ENCODE peak calls at places on chromosome 6, in nine cellular contexts. One of them, this sample, is unnamed.

GRCh38 chr6:116561377-116562018 is 7.9 kb downstream of the CALHM4 start:
- DNase-seq in ascending aorta: peak
- DNase-seq in HCT116: peak
- DNase-seq in aorta: peak
- DNase-seq in PC-3: peak
- DNase-seq in CD4-positive, alpha-beta memory T cell: peak
- DNase-seq in lung: peak
- DNase-seq in ovary: peak
- DNase-seq in suprapubic skin: peak
- DNase-seq in this sample: peak

GRCh38 chr6:81793811-81794210 is 41.3 kb upstream of the TENT5A start:
- DNase-seq in ascending aorta: no peak
- DNase-seq in HCT116: no peak
- DNase-seq in aorta: no peak
- DNase-seq in PC-3: no peak
- DNase-seq in CD4-positive, alpha-beta memory T cell: no peak
- DNase-seq in lung: no peak
- DNase-seq in ovary: no peak
- DNase-seq in suprapubic skin: no peak
- DNase-seq in this sample: no peak

GRCh38 chr6:54624779-54625178 is 221.8 kb upstream of the FAM83B start:
- DNase-seq in ascending aorta: no peak
- DNase-seq in HCT116: no peak
- DNase-seq in aorta: no peak
- DNase-seq in PC-3: no peak
- DNase-seq in CD4-positive, alpha-beta memory T cell: no peak
- DNase-seq in lung: no peak
- DNase-seq in ovary: no peak
- DNase-seq in suprapubic skin: no peak
- DNase-seq in this sample: no peak

GRCh38 chr6:160327981-160328380 is 20.2 kb upstream of the SLC22A3 start:
- DNase-seq in ascending aorta: no peak
- DNase-seq in HCT116: no peak
- DNase-seq in aorta: no peak
- DNase-seq in PC-3: no peak
- DNase-seq in CD4-positive, alpha-beta memory T cell: no peak
- DNase-seq in lung: no peak
- DNase-seq in ovary: no peak
- DNase-seq in suprapubic skin: no peak
- DNase-seq in this sample: no peak

GRCh38 chr6:39816744-39817143 is 24.6 kb downstream of the DAAM2 start:
- DNase-seq in ascending aorta: no peak
- DNase-seq in HCT116: no peak
- DNase-seq in aorta: no peak
- DNase-seq in PC-3: no peak
- DNase-seq in CD4-positive, alpha-beta memory T cell: no peak
- DNase-seq in lung: no peak
- DNase-seq in ovary: no peak
- DNase-seq in suprapubic skin: no peak
- DNase-seq in this sample: peak

GRCh38 chr6:131651782-131652181 is 14.7 kb downstream of the ENPP3 start:
- DNase-seq in ascending aorta: no peak
- DNase-seq in HCT116: no peak
- DNase-seq in aorta: no peak
- DNase-seq in PC-3: peak
- DNase-seq in CD4-positive, alpha-beta memory T cell: no peak
- DNase-seq in lung: no peak
- DNase-seq in ovary: no peak
- DNase-seq in suprapubic skin: no peak
- DNase-seq in this sample: no peak

GRCh38 chr6:15906393-15906976 is 222.4 kb upstream of the MYLIP start:
- DNase-seq in ascending aorta: no peak
- DNase-seq in HCT116: no peak
- DNase-seq in aorta: no peak
- DNase-seq in PC-3: no peak
- DNase-seq in CD4-positive, alpha-beta memory T cell: no peak
- DNase-seq in lung: no peak
- DNase-seq in ovary: no peak
- DNase-seq in suprapubic skin: no peak
- DNase-seq in this sample: no peak

GRCh38 chr6:41464481-41464880 is 81.7 kb upstream of the FOXP4 start:
- DNase-seq in ascending aorta: no peak
- DNase-seq in HCT116: no peak
- DNase-seq in aorta: no peak
- DNase-seq in PC-3: peak
- DNase-seq in CD4-positive, alpha-beta memory T cell: no peak
- DNase-seq in lung: no peak
- DNase-seq in ovary: no peak
- DNase-seq in suprapubic skin: no peak
- DNase-seq in this sample: no peak

GRCh38 chr6:150664091-150664490 is 64.4 kb downstream of the PLEKHG1 start:
- DNase-seq in ascending aorta: no peak
- DNase-seq in HCT116: no peak
- DNase-seq in aorta: no peak
- DNase-seq in PC-3: no peak
- DNase-seq in CD4-positive, alpha-beta memory T cell: no peak
- DNase-seq in lung: no peak
- DNase-seq in ovary: no peak
- DNase-seq in suprapubic skin: no peak
- DNase-seq in this sample: no peak

GRCh38 chr6:150666071-150666470 is 66.4 kb downstream of the PLEKHG1 start:
- DNase-seq in ascending aorta: no peak
- DNase-seq in HCT116: no peak
- DNase-seq in aorta: peak
- DNase-seq in PC-3: no peak
- DNase-seq in CD4-positive, alpha-beta memory T cell: no peak
- DNase-seq in lung: no peak
- DNase-seq in ovary: no peak
- DNase-seq in suprapubic skin: no peak
- DNase-seq in this sample: no peak

GRCh38 chr6:150668882-150669476 is 69.3 kb downstream of the PLEKHG1 start:
- DNase-seq in ascending aorta: no peak
- DNase-seq in HCT116: no peak
- DNase-seq in aorta: no peak
- DNase-seq in PC-3: no peak
- DNase-seq in CD4-positive, alpha-beta memory T cell: no peak
- DNase-seq in lung: no peak
- DNase-seq in ovary: no peak
- DNase-seq in suprapubic skin: no peak
- DNase-seq in this sample: no peak

GRCh38 chr6:150670311-150670710 is 70.6 kb downstream of the PLEKHG1 start:
- DNase-seq in ascending aorta: no peak
- DNase-seq in HCT116: no peak
- DNase-seq in aorta: no peak
- DNase-seq in PC-3: no peak
- DNase-seq in CD4-positive, alpha-beta memory T cell: no peak
- DNase-seq in lung: no peak
- DNase-seq in ovary: no peak
- DNase-seq in suprapubic skin: no peak
- DNase-seq in this sample: no peak

DNA sequence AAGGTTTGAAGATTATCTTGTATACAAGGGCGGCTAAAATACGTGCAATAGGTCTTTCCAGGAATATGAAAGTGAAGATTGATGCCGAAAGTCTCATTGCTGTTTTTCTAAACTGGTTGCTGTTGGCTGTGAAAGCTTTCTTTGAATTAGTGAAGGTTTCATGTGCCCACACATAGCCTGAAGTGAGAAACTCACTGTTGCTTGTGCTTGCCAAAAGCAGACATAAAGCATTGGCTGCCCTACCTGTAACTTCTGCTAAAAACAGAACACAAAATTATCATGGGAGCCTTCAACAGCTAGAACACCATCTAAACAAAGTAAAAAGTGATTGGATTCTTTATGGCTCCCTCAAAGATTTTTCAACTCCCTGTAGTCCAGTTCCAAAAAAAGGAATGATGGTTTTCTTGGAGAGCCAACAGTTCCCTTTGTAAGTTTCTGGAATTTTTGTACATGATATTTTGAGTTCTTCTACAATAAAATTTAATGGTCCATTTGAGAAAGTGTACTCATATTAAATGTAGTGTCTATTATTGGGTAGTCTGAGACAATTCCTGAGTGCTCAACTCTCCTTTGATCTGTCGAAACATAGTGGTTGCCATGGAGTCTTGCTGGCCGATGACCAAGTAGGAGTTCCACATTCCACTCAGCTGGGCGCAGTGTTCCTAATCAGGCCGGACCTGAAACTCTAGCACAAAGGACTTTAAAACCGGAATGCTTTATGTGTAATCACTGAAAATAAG is 68.5 kb downstream of the PLEKHG1 start:
- DNase-seq in ascending aorta: peak
- DNase-seq in HCT116: peak
- DNase-seq in aorta: peak
- DNase-seq in PC-3: peak
- DNase-seq in CD4-positive, alpha-beta memory T cell: no peak
- DNase-seq in lung: peak
- DNase-seq in ovary: peak
- DNase-seq in suprapubic skin: peak
- DNase-seq in this sample: peak
- H3K27ac ChIP-seq in ascending aorta: peak
- H3K27ac ChIP-seq in HCT116: no peak
- H3K27ac ChIP-seq in aorta: peak
- H3K27ac ChIP-seq in PC-3: no peak
- H3K27ac ChIP-seq in CD4-positive, alpha-beta memory T cell: no peak
- H3K27ac ChIP-seq in lung: peak
- H3K27ac ChIP-seq in ovary: peak
- H3K27ac ChIP-seq in suprapubic skin: peak
- H3K27ac ChIP-seq in this sample: no peak

GRCh38 chr6:45713981-45714685 is 301.5 kb downstream of the CLIC5 start:
- DNase-seq in ascending aorta: no peak
- DNase-seq in HCT116: no peak
- DNase-seq in aorta: no peak
- DNase-seq in PC-3: no peak
- DNase-seq in CD4-positive, alpha-beta memory T cell: no peak
- DNase-seq in lung: no peak
- DNase-seq in ovary: no peak
- DNase-seq in suprapubic skin: no peak
- DNase-seq in this sample: no peak

GRCh38 chr6:45706319-45706718 is 309.3 kb downstream of the CLIC5 start:
- DNase-seq in ascending aorta: no peak
- DNase-seq in HCT116: no peak
- DNase-seq in aorta: no peak
- DNase-seq in PC-3: no peak
- DNase-seq in CD4-positive, alpha-beta memory T cell: no peak
- DNase-seq in lung: no peak
- DNase-seq in ovary: no peak
- DNase-seq in suprapubic skin: no peak
- DNase-seq in this sample: no peak

GRCh38 chr6:45707188-45707587 is 308.5 kb downstream of the CLIC5 start:
- DNase-seq in ascending aorta: no peak
- DNase-seq in HCT116: no peak
- DNase-seq in aorta: no peak
- DNase-seq in PC-3: no peak
- DNase-seq in CD4-positive, alpha-beta memory T cell: no peak
- DNase-seq in lung: no peak
- DNase-seq in ovary: no peak
- DNase-seq in suprapubic skin: no peak
- DNase-seq in this sample: no peak

GRCh38 chr6:45709834-45710233 is 305.8 kb downstream of the CLIC5 start:
- DNase-seq in ascending aorta: no peak
- DNase-seq in HCT116: no peak
- DNase-seq in aorta: no peak
- DNase-seq in PC-3: no peak
- DNase-seq in CD4-positive, alpha-beta memory T cell: no peak
- DNase-seq in lung: no peak
- DNase-seq in ovary: no peak
- DNase-seq in suprapubic skin: no peak
- DNase-seq in this sample: no peak

GRCh38 chr6:45710304-45710821 is 305.3 kb downstream of the CLIC5 start:
- DNase-seq in ascending aorta: no peak
- DNase-seq in HCT116: no peak
- DNase-seq in aorta: no peak
- DNase-seq in PC-3: peak
- DNase-seq in CD4-positive, alpha-beta memory T cell: no peak
- DNase-seq in lung: no peak
- DNase-seq in ovary: no peak
- DNase-seq in suprapubic skin: no peak
- DNase-seq in this sample: peak
- H3K4me3 ChIP-seq in ascending aorta: no peak
- H3K4me3 ChIP-seq in HCT116: no peak
- H3K4me3 ChIP-seq in aorta: no peak
- H3K4me3 ChIP-seq in PC-3: no peak
- H3K4me3 ChIP-seq in CD4-positive, alpha-beta memory T cell: no peak
- H3K4me3 ChIP-seq in lung: no peak
- H3K4me3 ChIP-seq in ovary: no peak
- H3K4me3 ChIP-seq in suprapubic skin: no peak
- H3K4me3 ChIP-seq in this sample: no peak

GRCh38 chr6:6624269-6624668 is 35.7 kb downstream of the LY86 start:
- DNase-seq in ascending aorta: no peak
- DNase-seq in HCT116: no peak
- DNase-seq in aorta: no peak
- DNase-seq in PC-3: no peak
- DNase-seq in CD4-positive, alpha-beta memory T cell: no peak
- DNase-seq in lung: no peak
- DNase-seq in ovary: no peak
- DNase-seq in suprapubic skin: no peak
- DNase-seq in this sample: no peak

GRCh38 chr6:6622557-6622956 is 34.0 kb downstream of the LY86 start:
- DNase-seq in ascending aorta: no peak
- DNase-seq in HCT116: no peak
- DNase-seq in aorta: no peak
- DNase-seq in PC-3: no peak
- DNase-seq in CD4-positive, alpha-beta memory T cell: no peak
- DNase-seq in lung: no peak
- DNase-seq in ovary: no peak
- DNase-seq in suprapubic skin: no peak
- DNase-seq in this sample: no peak

GRCh38 chr6:6626227-6626626 is 37.7 kb downstream of the LY86 start:
- DNase-seq in ascending aorta: no peak
- DNase-seq in HCT116: no peak
- DNase-seq in aorta: no peak
- DNase-seq in PC-3: no peak
- DNase-seq in CD4-positive, alpha-beta memory T cell: no peak
- DNase-seq in lung: no peak
- DNase-seq in ovary: no peak
- DNase-seq in suprapubic skin: no peak
- DNase-seq in this sample: no peak

GRCh38 chr6:6620752-6621151 is 32.2 kb downstream of the LY86 start:
- DNase-seq in ascending aorta: no peak
- DNase-seq in HCT116: no peak
- DNase-seq in aorta: no peak
- DNase-seq in PC-3: no peak
- DNase-seq in CD4-positive, alpha-beta memory T cell: no peak
- DNase-seq in lung: no peak
- DNase-seq in ovary: no peak
- DNase-seq in suprapubic skin: no peak
- DNase-seq in this sample: no peak

DNA sequence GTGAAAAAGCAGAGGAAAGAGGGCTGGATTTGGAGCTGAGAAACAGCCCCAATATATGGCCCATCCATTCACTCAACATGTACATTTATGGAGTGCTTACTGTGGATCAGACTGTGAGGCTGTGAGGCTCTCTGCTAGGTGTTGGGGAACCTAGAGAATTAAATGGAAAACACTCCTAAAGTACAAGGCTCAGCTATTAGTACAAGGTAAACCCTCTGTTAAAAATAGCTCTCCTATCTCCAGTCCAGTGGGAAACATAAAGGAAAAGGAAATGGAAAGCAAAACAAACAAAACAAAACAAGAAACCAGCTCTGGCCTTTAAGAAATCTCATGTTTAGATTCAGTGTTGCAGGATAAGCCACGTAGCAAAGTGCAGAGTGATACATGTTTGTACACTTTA is 35.0 kb downstream of the LY86 start:
- DNase-seq in ascending aorta: no peak
- DNase-seq in HCT116: no peak
- DNase-seq in aorta: no peak
- DNase-seq in PC-3: no peak
- DNase-seq in CD4-positive, alpha-beta memory T cell: no peak
- DNase-seq in lung: no peak
- DNase-seq in ovary: no peak
- DNase-seq in suprapubic skin: no peak
- DNase-seq in this sample: no peak
- H3K27ac ChIP-seq in ascending aorta: no peak
- H3K27ac ChIP-seq in HCT116: no peak
- H3K27ac ChIP-seq in aorta: no peak
- H3K27ac ChIP-seq in PC-3: no peak
- H3K27ac ChIP-seq in CD4-positive, alpha-beta memory T cell: no peak
- H3K27ac ChIP-seq in lung: no peak
- H3K27ac ChIP-seq in ovary: no peak
- H3K27ac ChIP-seq in suprapubic skin: no peak
- H3K27ac ChIP-seq in this sample: no peak

GRCh38 chr6:145815875-145816274 is 1.3 kb upstream of the FBXO30 start:
- DNase-seq in ascending aorta: no peak
- DNase-seq in HCT116: no peak
- DNase-seq in aorta: peak
- DNase-seq in PC-3: no peak
- DNase-seq in CD4-positive, alpha-beta memory T cell: no peak
- DNase-seq in lung: no peak
- DNase-seq in ovary: no peak
- DNase-seq in suprapubic skin: no peak
- DNase-seq in this sample: peak
- H3K4me3 ChIP-seq in ascending aorta: peak
- H3K4me3 ChIP-seq in HCT116: no peak
- H3K4me3 ChIP-seq in aorta: no peak
- H3K4me3 ChIP-seq in PC-3: no peak
- H3K4me3 ChIP-seq in CD4-positive, alpha-beta memory T cell: peak
- H3K4me3 ChIP-seq in lung: no peak
- H3K4me3 ChIP-seq in ovary: peak
- H3K4me3 ChIP-seq in suprapubic skin: peak
- H3K4me3 ChIP-seq in this sample: peak